ENCODE peak calls at places on chromosome 15, in four cellular contexts. J is body of pancreas, V is astrocyte of the cerebellum, A is T47D. Q is an unnamed sample.
A peak's percentile ranks its signal among the peaks of the same experiment; 100 is the strongest.

GRCh38 chr15:100831466-100831865 is 48.2 kb upstream of the ALDH1A3 start:
- DNase-seq in V (no peak), A (no peak), J (no peak), Q (no peak)

GRCh38 chr15:48427960-48428547 is 96.8 kb downstream of the DUT start:
- DNase-seq in V (peak; percentile 71), A (no peak), J (no peak), Q (no peak)

GRCh38 chr15:43230640-43231115 is 9.9 kb upstream of the EPB42 start:
- DNase-seq in J (peak; percentile 13), A (no peak), V (no peak), Q (no peak)

GRCh38 chr15:61449306-61449705 is 220.2 kb upstream of the RORA start:
- DNase-seq in V (no peak), A (no peak), J (no peak), Q (no peak)

GRCh38 chr15:98853593-98854420 is 153.8 kb downstream of the PGPEP1L start:
- DNase-seq in A (no peak), V (no peak), J (no peak), Q (no peak)

GRCh38 chr15:78750566-78750965 is 60.7 kb downstream of the ADAMTS7 start:
- DNase-seq in J (peak; percentile 57), A (no peak), V (no peak), Q (no peak)

GRCh38 chr15:61025283-61025682 is 203.8 kb downstream of the RORA start:
- DNase-seq in J (no peak), A (no peak), V (no peak), Q (no peak)

GRCh38 chr15:44157679-44158078 is 37.4 kb downstream of the FRMD5 start:
- DNase-seq in A (no peak), J (no peak), V (peak; percentile 87), Q (no peak)

GRCh38 chr15:78200276-78200930 is 34.0 kb downstream of the ACSBG1 start:
- DNase-seq in J (no peak), A (no peak), V (no peak), Q (no peak)

GRCh38 chr15:59917504-59918157 is 86.5 kb upstream of the FOXB1 start:
- DNase-seq in J (peak; percentile 71), A (peak; percentile 12), V (peak; percentile 8), Q (no peak)

GRCh38 chr15:74403981-74404563 is 29.7 kb downstream of the SEMA7A start:
- DNase-seq in A (no peak), V (no peak), J (no peak), Q (no peak)

GRCh38 chr15:78453447-78453846 is 15.4 kb downstream of the IREB2 start:
- DNase-seq in V (no peak), J (no peak), A (no peak), Q (no peak)

GRCh38 chr15:38558714-38559059 is 5.9 kb downstream of the RASGRP1 start:
- DNase-seq in V (no peak), J (no peak), A (no peak), Q (no peak)

GRCh38 chr15:62324382-62324781 is 159.3 kb upstream of the C2CD4B start:
- DNase-seq in V (no peak), A (no peak), J (no peak), Q (no peak)

GRCh38 chr15:66774001-66774814 is 72.2 kb downstream of the SMAD6 start:
- DNase-seq in J (peak; percentile 92), A (peak; percentile 93), V (no peak), Q (no peak)

GRCh38 chr15:52076889-52077781 is 35.4 kb downstream of the BCL2L10 start:
- DNase-seq in V (no peak), J (no peak), A (no peak), Q (no peak)

GRCh38 chr15:98292442-98293240 is 332.1 kb downstream of the ARRDC4 start:
- DNase-seq in J (peak; percentile 58), V (no peak), A (peak; percentile 39), Q (no peak)